ENCODE peak calls at places on chromosome 11, in ten cellular contexts. One of them, this sample, is unnamed.
A peak's percentile ranks its signal among the peaks of the same experiment; 100 is the strongest.

GRCh38 chr11:84333196-84333595 is 1047.0 kb upstream of the CCDC90B start:
- DNase-seq in neural progenitor cell: no peak
- DNase-seq in body of pancreas: no peak
- DNase-seq in NCI-H187: no peak
- DNase-seq in GM18507: no peak
- DNase-seq in AG09319: no peak
- DNase-seq in dermis blood vessel endothelial cell: no peak
- DNase-seq in non-pigmented ciliary epithelial cell: no peak
- DNase-seq in foreskin keratinocyte: no peak
- DNase-seq in cardiac muscle cell: no peak
- DNase-seq in this sample: no peak

GRCh38 chr11:35897019-35897418 is 46.8 kb upstream of the LDLRAD3 start:
- DNase-seq in neural progenitor cell: no peak
- DNase-seq in body of pancreas: no peak
- DNase-seq in NCI-H187: no peak
- DNase-seq in GM18507: no peak
- DNase-seq in AG09319: no peak
- DNase-seq in dermis blood vessel endothelial cell: no peak
- DNase-seq in non-pigmented ciliary epithelial cell: no peak
- DNase-seq in foreskin keratinocyte: no peak
- DNase-seq in cardiac muscle cell: no peak
- DNase-seq in this sample: no peak

GRCh38 chr11:131595812-131596211 is 225.4 kb downstream of the NTM start:
- DNase-seq in neural progenitor cell: no peak
- DNase-seq in body of pancreas: no peak
- DNase-seq in NCI-H187: no peak
- DNase-seq in GM18507: no peak
- DNase-seq in AG09319: no peak
- DNase-seq in dermis blood vessel endothelial cell: no peak
- DNase-seq in non-pigmented ciliary epithelial cell: no peak
- DNase-seq in foreskin keratinocyte: no peak
- DNase-seq in cardiac muscle cell: no peak
- DNase-seq in this sample: no peak

GRCh38 chr11:6273188-6273587 is 13.6 kb downstream of the CCKBR start:
- DNase-seq in neural progenitor cell: no peak
- DNase-seq in body of pancreas: no peak
- DNase-seq in NCI-H187: no peak
- DNase-seq in GM18507: no peak
- DNase-seq in AG09319: no peak
- DNase-seq in dermis blood vessel endothelial cell: no peak
- DNase-seq in non-pigmented ciliary epithelial cell: no peak
- DNase-seq in foreskin keratinocyte: no peak
- DNase-seq in cardiac muscle cell: peak; percentile 49
- DNase-seq in this sample: no peak

GRCh38 chr11:113563766-113564165 is 88.6 kb upstream of the DRD2 start:
- DNase-seq in neural progenitor cell: no peak
- DNase-seq in body of pancreas: no peak
- DNase-seq in NCI-H187: no peak
- DNase-seq in GM18507: no peak
- DNase-seq in AG09319: no peak
- DNase-seq in dermis blood vessel endothelial cell: no peak
- DNase-seq in non-pigmented ciliary epithelial cell: no peak
- DNase-seq in foreskin keratinocyte: peak; percentile 39
- DNase-seq in cardiac muscle cell: no peak
- DNase-seq in this sample: no peak

GRCh38 chr11:118911880-118912741 is 13.6 kb downstream of the BCL9L start:
- DNase-seq in neural progenitor cell: peak; percentile 78
- DNase-seq in body of pancreas: peak; percentile 59
- DNase-seq in NCI-H187: no peak
- DNase-seq in GM18507: no peak
- DNase-seq in AG09319: no peak
- DNase-seq in dermis blood vessel endothelial cell: peak; percentile 90
- DNase-seq in non-pigmented ciliary epithelial cell: no peak
- DNase-seq in foreskin keratinocyte: peak; percentile 100
- DNase-seq in cardiac muscle cell: peak; percentile 60
- DNase-seq in this sample: peak; percentile 99

GRCh38 chr11:116400081-116400480 is 372.7 kb downstream of the BUD13 start:
- DNase-seq in neural progenitor cell: no peak
- DNase-seq in body of pancreas: no peak
- DNase-seq in NCI-H187: no peak
- DNase-seq in GM18507: no peak
- DNase-seq in AG09319: no peak
- DNase-seq in dermis blood vessel endothelial cell: no peak
- DNase-seq in non-pigmented ciliary epithelial cell: no peak
- DNase-seq in foreskin keratinocyte: no peak
- DNase-seq in cardiac muscle cell: no peak
- DNase-seq in this sample: no peak

GRCh38 chr11:20036625-20037335 is 123.5 kb downstream of the DBX1 start:
- DNase-seq in neural progenitor cell: no peak
- DNase-seq in body of pancreas: no peak
- DNase-seq in NCI-H187: no peak
- DNase-seq in GM18507: no peak
- DNase-seq in AG09319: no peak
- DNase-seq in dermis blood vessel endothelial cell: no peak
- DNase-seq in non-pigmented ciliary epithelial cell: no peak
- DNase-seq in foreskin keratinocyte: no peak
- DNase-seq in cardiac muscle cell: no peak
- DNase-seq in this sample: no peak

GRCh38 chr11:2825886-2826678 is 59.5 kb downstream of the CDKN1C start:
- DNase-seq in neural progenitor cell: peak; percentile 47
- DNase-seq in body of pancreas: peak; percentile 45
- DNase-seq in NCI-H187: no peak
- DNase-seq in GM18507: no peak
- DNase-seq in AG09319: peak; percentile 95
- DNase-seq in dermis blood vessel endothelial cell: peak; percentile 39
- DNase-seq in non-pigmented ciliary epithelial cell: peak; percentile 91
- DNase-seq in foreskin keratinocyte: peak; percentile 82
- DNase-seq in cardiac muscle cell: no peak
- DNase-seq in this sample: peak; percentile 83

GRCh38 chr11:114399490-114399889 is 821 bp downstream of the C11orf71 start:
- DNase-seq in neural progenitor cell: peak; percentile 9
- DNase-seq in body of pancreas: no peak
- DNase-seq in NCI-H187: no peak
- DNase-seq in GM18507: no peak
- DNase-seq in AG09319: no peak
- DNase-seq in dermis blood vessel endothelial cell: no peak
- DNase-seq in non-pigmented ciliary epithelial cell: no peak
- DNase-seq in foreskin keratinocyte: no peak
- DNase-seq in cardiac muscle cell: peak; percentile 20
- DNase-seq in this sample: peak; percentile 46

GRCh38 chr11:7640826-7641225 is 32.5 kb downstream of the CYB5R2 start:
- DNase-seq in neural progenitor cell: no peak
- DNase-seq in body of pancreas: no peak
- DNase-seq in NCI-H187: no peak
- DNase-seq in GM18507: no peak
- DNase-seq in AG09319: no peak
- DNase-seq in dermis blood vessel endothelial cell: no peak
- DNase-seq in non-pigmented ciliary epithelial cell: no peak
- DNase-seq in foreskin keratinocyte: no peak
- DNase-seq in cardiac muscle cell: no peak
- DNase-seq in this sample: no peak

GRCh38 chr11:74689666-74690065 is 41.6 kb downstream of the CHRDL2 start:
- DNase-seq in neural progenitor cell: no peak
- DNase-seq in body of pancreas: no peak
- DNase-seq in NCI-H187: no peak
- DNase-seq in GM18507: no peak
- DNase-seq in AG09319: no peak
- DNase-seq in dermis blood vessel endothelial cell: no peak
- DNase-seq in non-pigmented ciliary epithelial cell: no peak
- DNase-seq in foreskin keratinocyte: no peak
- DNase-seq in cardiac muscle cell: no peak
- DNase-seq in this sample: peak; percentile 37

GRCh38 chr11:69213315-69213714 is 57.6 kb downstream of the SMIM38 start:
- DNase-seq in neural progenitor cell: no peak
- DNase-seq in body of pancreas: peak; percentile 2
- DNase-seq in NCI-H187: no peak
- DNase-seq in GM18507: no peak
- DNase-seq in AG09319: no peak
- DNase-seq in dermis blood vessel endothelial cell: no peak
- DNase-seq in non-pigmented ciliary epithelial cell: no peak
- DNase-seq in foreskin keratinocyte: no peak
- DNase-seq in cardiac muscle cell: no peak
- DNase-seq in this sample: peak; percentile 51